ENCODE peak calls at places on chromosomes 3 and 15, in ten cellular contexts. One of them, this sample, is unnamed.

GRCh38 chr3:66456711-66457173 is 44.1 kb downstream of the LRIG1 start:
- DNase-seq in stomach: no peak
- DNase-seq in breast epithelium: no peak
- DNase-seq in transverse colon: no peak
- DNase-seq in Panc1: no peak
- DNase-seq in HCT116: no peak
- DNase-seq in upper lobe of left lung: peak; percentile 31
- DNase-seq in GM23338: no peak
- DNase-seq in sigmoid colon: no peak
- DNase-seq in H1: no peak
- DNase-seq in this sample: no peak

GRCh38 chr3:118128886-118129285 is 905.8 kb downstream of the IGSF11 start:
- DNase-seq in stomach: no peak
- DNase-seq in breast epithelium: no peak
- DNase-seq in transverse colon: no peak
- DNase-seq in Panc1: no peak
- DNase-seq in HCT116: no peak
- DNase-seq in upper lobe of left lung: no peak
- DNase-seq in GM23338: no peak
- DNase-seq in sigmoid colon: no peak
- DNase-seq in H1: no peak
- DNase-seq in this sample: no peak

GRCh38 chr3:76497636-76498035 is 542.3 kb upstream of the ROBO2 start:
- DNase-seq in stomach: no peak
- DNase-seq in breast epithelium: no peak
- DNase-seq in transverse colon: no peak
- DNase-seq in Panc1: no peak
- DNase-seq in HCT116: no peak
- DNase-seq in upper lobe of left lung: no peak
- DNase-seq in GM23338: peak; percentile 96
- DNase-seq in sigmoid colon: no peak
- DNase-seq in H1: peak; percentile 54
- DNase-seq in this sample: no peak

GRCh38 chr3:100002599-100003350 is 111.5 kb downstream of the FILIP1L start:
- DNase-seq in stomach: peak; percentile 27
- DNase-seq in breast epithelium: no peak
- DNase-seq in transverse colon: peak; percentile 49
- DNase-seq in Panc1: peak; percentile 93
- DNase-seq in HCT116: peak; percentile 79
- DNase-seq in upper lobe of left lung: no peak
- DNase-seq in GM23338: no peak
- DNase-seq in sigmoid colon: peak; percentile 60
- DNase-seq in H1: no peak
- DNase-seq in this sample: no peak

GRCh38 chr15:61974759-61975158 is 85.5 kb downstream of the VPS13C start:
- DNase-seq in stomach: no peak
- DNase-seq in breast epithelium: no peak
- DNase-seq in transverse colon: no peak
- DNase-seq in Panc1: peak; percentile 5
- DNase-seq in HCT116: peak; percentile 8
- DNase-seq in upper lobe of left lung: no peak
- DNase-seq in GM23338: no peak
- DNase-seq in sigmoid colon: no peak
- DNase-seq in H1: no peak
- DNase-seq in this sample: no peak

GRCh38 chr3:4228295-4228694 is 74.9 kb upstream of the SETMAR start:
- DNase-seq in stomach: no peak
- DNase-seq in breast epithelium: no peak
- DNase-seq in transverse colon: no peak
- DNase-seq in Panc1: no peak
- DNase-seq in HCT116: no peak
- DNase-seq in upper lobe of left lung: no peak
- DNase-seq in GM23338: no peak
- DNase-seq in sigmoid colon: no peak
- DNase-seq in H1: no peak
- DNase-seq in this sample: no peak

GRCh38 chr3:147157629-147158028 is 248.7 kb downstream of the ZIC4 start:
- DNase-seq in stomach: no peak
- DNase-seq in breast epithelium: no peak
- DNase-seq in transverse colon: no peak
- DNase-seq in Panc1: no peak
- DNase-seq in HCT116: no peak
- DNase-seq in upper lobe of left lung: no peak
- DNase-seq in GM23338: no peak
- DNase-seq in sigmoid colon: no peak
- DNase-seq in H1: no peak
- DNase-seq in this sample: no peak

GRCh38 chr3:178343433-178344038 is 192.7 kb upstream of the KCNMB2 start:
- DNase-seq in stomach: peak; percentile 87
- DNase-seq in breast epithelium: no peak
- DNase-seq in transverse colon: peak; percentile 86
- DNase-seq in Panc1: no peak
- DNase-seq in HCT116: no peak
- DNase-seq in upper lobe of left lung: peak; percentile 5
- DNase-seq in GM23338: no peak
- DNase-seq in sigmoid colon: peak; percentile 46
- DNase-seq in H1: no peak
- DNase-seq in this sample: peak; percentile 53

GRCh38 chr3:176766862-176767261 is 430.4 kb downstream of the TBL1XR1 start:
- DNase-seq in stomach: no peak
- DNase-seq in breast epithelium: no peak
- DNase-seq in transverse colon: no peak
- DNase-seq in Panc1: no peak
- DNase-seq in HCT116: no peak
- DNase-seq in upper lobe of left lung: no peak
- DNase-seq in GM23338: no peak
- DNase-seq in sigmoid colon: no peak
- DNase-seq in H1: no peak
- DNase-seq in this sample: no peak

GRCh38 chr3:169811606-169812123 is 1.0 kb upstream of the LRRIQ4 start:
- DNase-seq in stomach: no peak
- DNase-seq in breast epithelium: no peak
- DNase-seq in transverse colon: no peak
- DNase-seq in Panc1: no peak
- DNase-seq in HCT116: no peak
- DNase-seq in upper lobe of left lung: no peak
- DNase-seq in GM23338: no peak
- DNase-seq in sigmoid colon: no peak
- DNase-seq in H1: no peak
- DNase-seq in this sample: no peak

GRCh38 chr3:114478806-114479205 is 185.0 kb downstream of the TIGIT start:
- DNase-seq in stomach: no peak
- DNase-seq in breast epithelium: no peak
- DNase-seq in transverse colon: no peak
- DNase-seq in Panc1: no peak
- DNase-seq in HCT116: no peak
- DNase-seq in upper lobe of left lung: no peak
- DNase-seq in GM23338: no peak
- DNase-seq in sigmoid colon: no peak
- DNase-seq in H1: no peak
- DNase-seq in this sample: no peak

GRCh38 chr3:197539651-197540051 is 16.1 kb downstream of the BDH1 start:
- DNase-seq in stomach: no peak
- DNase-seq in breast epithelium: no peak
- DNase-seq in transverse colon: peak; percentile 74
- DNase-seq in Panc1: no peak
- DNase-seq in HCT116: peak; percentile 63
- DNase-seq in upper lobe of left lung: no peak
- DNase-seq in GM23338: peak; percentile 27
- DNase-seq in sigmoid colon: no peak
- DNase-seq in H1: no peak
- DNase-seq in this sample: no peak

GRCh38 chr3:139572847-139573672 is 33.5 kb upstream of the RBP1 start:
- DNase-seq in stomach: no peak
- DNase-seq in breast epithelium: no peak
- DNase-seq in transverse colon: no peak
- DNase-seq in Panc1: no peak
- DNase-seq in HCT116: no peak
- DNase-seq in upper lobe of left lung: no peak
- DNase-seq in GM23338: no peak
- DNase-seq in sigmoid colon: no peak
- DNase-seq in H1: no peak
- DNase-seq in this sample: no peak

GRCh38 chr3:139574026-139574947 is 34.7 kb upstream of the RBP1 start:
- DNase-seq in stomach: peak; percentile 38
- DNase-seq in breast epithelium: no peak
- DNase-seq in transverse colon: no peak
- DNase-seq in Panc1: no peak
- DNase-seq in HCT116: no peak
- DNase-seq in upper lobe of left lung: no peak
- DNase-seq in GM23338: no peak
- DNase-seq in sigmoid colon: no peak
- DNase-seq in H1: no peak
- DNase-seq in this sample: no peak

GRCh38 chr3:139577899-139578298 is 38.4 kb upstream of the RBP1 start:
- DNase-seq in stomach: no peak
- DNase-seq in breast epithelium: no peak
- DNase-seq in transverse colon: no peak
- DNase-seq in Panc1: no peak
- DNase-seq in HCT116: no peak
- DNase-seq in upper lobe of left lung: no peak
- DNase-seq in GM23338: peak; percentile 42
- DNase-seq in sigmoid colon: no peak
- DNase-seq in H1: no peak
- DNase-seq in this sample: no peak

DNA sequence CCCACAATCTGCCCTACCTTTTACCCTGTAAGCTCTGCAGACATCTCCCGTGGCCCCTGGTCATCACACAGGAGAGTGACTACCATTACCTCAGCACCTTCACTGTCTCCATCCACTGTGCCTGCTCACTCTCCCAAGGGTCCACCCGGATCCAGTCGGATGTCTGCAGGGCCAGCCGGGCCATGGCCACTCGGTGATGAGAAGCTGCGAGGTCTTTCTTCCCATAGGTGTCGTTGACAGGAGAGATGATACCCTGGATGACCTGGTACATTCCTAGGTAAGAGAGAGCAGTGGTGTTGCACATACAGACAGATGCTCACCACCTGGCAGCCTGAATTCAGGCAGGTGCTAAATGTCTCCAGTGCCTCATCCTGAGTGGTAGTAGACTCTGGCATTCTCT is 39.2 kb upstream of the RBP1 start:
- DNase-seq in stomach: no peak
- DNase-seq in breast epithelium: no peak
- DNase-seq in transverse colon: no peak
- DNase-seq in Panc1: no peak
- DNase-seq in HCT116: no peak
- DNase-seq in upper lobe of left lung: peak; percentile 37
- DNase-seq in GM23338: no peak
- DNase-seq in sigmoid colon: no peak
- DNase-seq in H1: no peak
- DNase-seq in this sample: no peak
- TF ChIP-seq POLR2AphosphoS5 in stomach: no peak
- TF ChIP-seq POLR2AphosphoS5 in breast epithelium: no peak
- TF ChIP-seq POLR2AphosphoS5 in transverse colon: no peak
- TF ChIP-seq POLR2AphosphoS5 in Panc1: no peak
- TF ChIP-seq POLR2AphosphoS5 in HCT116: no peak
- TF ChIP-seq POLR2AphosphoS5 in upper lobe of left lung: no peak
- TF ChIP-seq POLR2AphosphoS5 in GM23338: no peak
- TF ChIP-seq POLR2AphosphoS5 in sigmoid colon: no peak
- TF ChIP-seq POLR2AphosphoS5 in H1: no peak
- TF ChIP-seq POLR2AphosphoS5 in this sample: no peak

DNA sequence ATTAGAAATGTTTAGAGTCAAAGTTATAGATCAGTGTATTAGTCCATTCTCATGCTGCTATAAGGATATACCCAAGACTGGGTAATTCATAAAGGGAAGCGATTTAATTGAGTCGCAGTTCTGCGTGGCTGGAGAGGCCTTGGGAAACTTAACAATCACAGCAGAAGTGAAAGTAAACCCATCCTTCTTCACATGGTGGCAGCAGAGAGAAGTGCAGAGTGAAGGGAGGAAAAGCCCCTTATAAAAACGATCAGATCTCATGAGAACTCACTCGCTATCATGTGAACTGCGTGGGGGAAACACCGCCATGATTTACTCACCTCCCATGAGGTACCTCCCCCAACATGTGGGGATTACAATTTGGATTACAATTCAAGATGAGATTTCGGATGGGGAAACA is 871.5 kb downstream of the DIPK2A start:
- DNase-seq in stomach: no peak
- DNase-seq in breast epithelium: no peak
- DNase-seq in transverse colon: no peak
- DNase-seq in Panc1: no peak
- DNase-seq in HCT116: peak; percentile 7
- DNase-seq in upper lobe of left lung: no peak
- DNase-seq in GM23338: peak; percentile 52
- DNase-seq in sigmoid colon: no peak
- DNase-seq in H1: no peak
- DNase-seq in this sample: no peak
- TF ChIP-seq CTCF in stomach: no peak
- TF ChIP-seq CTCF in breast epithelium: no peak
- TF ChIP-seq CTCF in transverse colon: no peak
- TF ChIP-seq CTCF in Panc1: peak; percentile 8
- TF ChIP-seq CTCF in HCT116: peak; percentile 3
- TF ChIP-seq CTCF in upper lobe of left lung: no peak
- TF ChIP-seq CTCF in GM23338: peak; percentile 63
- TF ChIP-seq CTCF in sigmoid colon: no peak
- TF ChIP-seq CTCF in H1: peak; percentile 39
- TF ChIP-seq CTCF in this sample: no peak

DNA sequence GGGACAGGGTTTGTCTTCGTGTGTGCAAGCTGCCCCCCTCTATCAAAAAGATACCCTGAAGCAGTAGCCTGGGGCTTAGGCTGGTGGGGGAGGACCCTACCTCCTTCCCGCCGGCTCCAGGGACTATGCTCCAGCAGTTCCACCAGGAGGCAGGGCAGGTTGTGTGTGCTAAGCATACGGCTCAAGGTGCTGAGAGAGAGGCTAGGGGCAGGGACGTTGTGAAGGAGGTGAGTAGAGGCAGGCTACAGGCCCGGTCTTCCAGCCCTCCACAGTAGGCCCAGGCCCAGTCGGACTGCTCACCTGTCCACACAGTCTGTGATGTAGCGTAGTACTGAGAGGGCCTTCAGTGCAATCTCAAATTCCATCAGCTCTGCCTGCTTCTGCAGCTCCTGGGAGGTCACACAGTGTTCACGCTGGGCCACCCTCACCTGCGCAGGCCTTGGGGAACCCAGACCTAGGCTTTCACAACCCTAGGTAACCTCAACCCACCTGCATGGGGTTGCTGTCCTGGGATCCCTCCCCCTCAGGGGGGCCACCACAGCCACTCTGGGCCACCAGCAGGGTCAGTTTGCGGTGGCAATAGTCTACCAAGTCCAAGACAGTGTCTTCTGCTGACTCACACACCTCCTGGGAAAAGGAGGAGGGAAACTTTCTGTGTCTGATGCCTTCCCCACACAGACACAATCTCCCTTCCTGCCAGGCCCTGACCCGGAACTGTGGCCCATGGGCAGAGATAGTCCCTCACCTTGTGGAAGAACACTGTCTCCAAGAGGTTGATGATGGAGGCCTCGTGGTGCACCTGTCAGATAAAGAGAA is 2.4 kb upstream of the RASSF1 start:
- DNase-seq in stomach: no peak
- DNase-seq in breast epithelium: no peak
- DNase-seq in transverse colon: no peak
- DNase-seq in Panc1: no peak
- DNase-seq in HCT116: no peak
- DNase-seq in upper lobe of left lung: peak; percentile 34
- DNase-seq in GM23338: peak; percentile 80
- DNase-seq in sigmoid colon: no peak
- DNase-seq in H1: no peak
- DNase-seq in this sample: no peak
- H3K4me1 ChIP-seq in stomach: peaks cover 37% of the 10 kb centered on the region
- H3K4me1 ChIP-seq in breast epithelium: peaks cover 17% of the 10 kb centered on the region
- H3K4me1 ChIP-seq in transverse colon: peaks cover 12% of the 10 kb centered on the region
- H3K4me1 ChIP-seq in Panc1: peaks cover 6% of the 10 kb centered on the region
- H3K4me1 ChIP-seq in HCT116: peaks cover 60% of the 10 kb centered on the region
- H3K4me1 ChIP-seq in upper lobe of left lung: peaks cover 57% of the 10 kb centered on the region
- H3K4me1 ChIP-seq in GM23338: peaks cover 12% of the 10 kb centered on the region
- H3K4me1 ChIP-seq in sigmoid colon: peaks cover 49% of the 10 kb centered on the region
- H3K4me1 ChIP-seq in H1: peaks cover 9% of the 10 kb centered on the region
- H3K4me1 ChIP-seq in this sample: peaks cover 66% of the 10 kb centered on the region

GRCh38 chr3:122938756-122939425 is 88.7 kb downstream of the SEMA5B start:
- DNase-seq in stomach: peak; percentile 32
- DNase-seq in breast epithelium: no peak
- DNase-seq in transverse colon: no peak
- DNase-seq in Panc1: no peak
- DNase-seq in HCT116: no peak
- DNase-seq in upper lobe of left lung: no peak
- DNase-seq in GM23338: no peak
- DNase-seq in sigmoid colon: no peak
- DNase-seq in H1: no peak
- DNase-seq in this sample: no peak
- TF ChIP-seq POLR2AphosphoS5 in stomach: no peak
- TF ChIP-seq POLR2AphosphoS5 in breast epithelium: no peak
- TF ChIP-seq POLR2AphosphoS5 in transverse colon: no peak
- TF ChIP-seq POLR2AphosphoS5 in Panc1: no peak
- TF ChIP-seq POLR2AphosphoS5 in HCT116: no peak
- TF ChIP-seq POLR2AphosphoS5 in upper lobe of left lung: no peak
- TF ChIP-seq POLR2AphosphoS5 in GM23338: no peak
- TF ChIP-seq POLR2AphosphoS5 in sigmoid colon: no peak
- TF ChIP-seq POLR2AphosphoS5 in H1: no peak
- TF ChIP-seq POLR2AphosphoS5 in this sample: no peak